ENCODE peak calls at places on chromosomes 13 and 19, in nine cellular contexts. N is astrocyte, A is PC-3, G is adrenal gland, U is MCF 10A, H is fibroblast of lung, B is AG04450, M is OCI-LY7, C is tibial nerve. V is an unnamed sample.

GRCh38 chr13:80655778-80656518 is 315.0 kb upstream of the SPRY2 start:
- DNase-seq in N (no peak), A (no peak), G (no peak), U (no peak), H (no peak), B (no peak), M (peak), C (no peak), V (no peak)

GRCh38 chr19:40331052-40331451 is 17.1 kb downstream of the C19orf47 start:
- DNase-seq in N (no peak), A (no peak), G (no peak), U (peak), H (no peak), B (no peak), M (no peak), C (no peak), V (no peak)

GRCh38 chr13:99087130-99087953 is 109.5 kb upstream of the DOCK9 start:
- DNase-seq in N (peak), A (peak), G (peak), U (peak), H (peak), B (peak), M (peak), C (peak), V (peak)

GRCh38 chr19:33100894-33101644 is 20.1 kb downstream of the GPATCH1 start:
- DNase-seq in N (no peak), A (peak), G (no peak), U (no peak), H (no peak), B (no peak), M (no peak), C (no peak), V (no peak)

GRCh38 chr19:1590641-1591397 is 1.8 kb downstream of the MBD3 start:
- DNase-seq in N (no peak), A (no peak), G (no peak), U (peak), H (no peak), B (no peak), M (peak), C (no peak), V (peak)

GRCh38 chr13:34019870-34020269 is 201.9 kb downstream of the RFC3 start:
- DNase-seq in N (no peak), A (no peak), G (no peak), U (no peak), H (peak), B (no peak), M (no peak), C (no peak), V (no peak)

GRCh38 chr13:33150146-33150545 is 133.9 kb downstream of the KL start:
- DNase-seq in N (no peak), A (peak), G (no peak), U (peak), H (peak), B (no peak), M (no peak), C (no peak), V (no peak)

GRCh38 chr19:18576383-18576782 is 4.7 kb downstream of the UBA52 start:
- DNase-seq in N (no peak), A (no peak), G (no peak), U (no peak), H (no peak), B (no peak), M (no peak), C (no peak), V (no peak)

GRCh38 chr13:30355839-30356238 is 48.5 kb upstream of the KATNAL1 start:
- DNase-seq in N (no peak), A (no peak), G (no peak), U (no peak), H (no peak), B (no peak), M (no peak), C (no peak), V (no peak)

GRCh38 chr19:49933643-49934042 is 4.3 kb upstream of the NUP62 start:
- DNase-seq in N (no peak), A (no peak), G (no peak), U (no peak), H (no peak), B (no peak), M (no peak), C (no peak), V (no peak)

GRCh38 chr13:35891486-35891885 is 239.7 kb downstream of the DCLK1 start:
- DNase-seq in N (no peak), A (no peak), G (no peak), U (no peak), H (no peak), B (no peak), M (no peak), C (no peak), V (no peak)

GRCh38 chr19:10808937-10809655 is 26.9 kb downstream of the TMED1 start:
- DNase-seq in N (peak), A (peak), G (no peak), U (peak), H (peak), B (no peak), M (no peak), C (no peak), V (no peak)

GRCh38 chr19:21604941-21605548 is 99.6 kb downstream of the ZNF429 start:
- DNase-seq in N (peak), A (no peak), G (peak), U (peak), H (peak), B (no peak), M (no peak), C (no peak), V (no peak)

GRCh38 chr13:101799196-101799595 is 346.7 kb downstream of the ITGBL1 start:
- DNase-seq in N (no peak), A (no peak), G (no peak), U (no peak), H (no peak), B (no peak), M (no peak), C (no peak), V (no peak)

GRCh38 chr13:44263920-44264610 is 109.6 kb upstream of the SERP2 start:
- DNase-seq in N (peak), A (no peak), G (no peak), U (no peak), H (peak), B (no peak), M (no peak), C (no peak), V (no peak)

GRCh38 chr19:49506575-49507105 is 5.8 kb upstream of the FCGRT start:
- DNase-seq in N (no peak), A (peak), G (peak), U (peak), H (no peak), B (no peak), M (peak), C (peak), V (peak)

GRCh38 chr13:27927444-27928352 is 7.9 kb downstream of the PDX1 start:
- DNase-seq in N (no peak), A (no peak), G (no peak), U (no peak), H (no peak), B (no peak), M (no peak), C (no peak), V (peak)

GRCh38 chr13:48536851-48537250 is 4.0 kb upstream of the RCBTB2 start:
- DNase-seq in N (no peak), A (no peak), G (no peak), U (no peak), H (no peak), B (no peak), M (no peak), C (no peak), V (no peak)

GRCh38 chr19:30353394-30353793 is 18.8 kb upstream of the ZNF536 start:
- DNase-seq in N (no peak), A (no peak), G (no peak), U (no peak), H (no peak), B (no peak), M (no peak), C (no peak), V (no peak)

GRCh38 chr13:41250993-41251392 is 12.4 kb downstream of the MTRF1 start:
- DNase-seq in N (no peak), A (no peak), G (no peak), U (no peak), H (no peak), B (no peak), M (no peak), C (no peak), V (no peak)

GRCh38 chr13:36915106-36915505 is 4.9 kb downstream of the SMAD9 start:
- DNase-seq in N (no peak), A (no peak), G (no peak), U (no peak), H (no peak), B (no peak), M (no peak), C (no peak), V (no peak)

GRCh38 chr13:42377640-42378382 is 105.9 kb downstream of the AKAP11 start:
- DNase-seq in N (no peak), A (no peak), G (no peak), U (no peak), H (no peak), B (no peak), M (peak), C (no peak), V (peak)

GRCh38 chr19:16370671-16371391 is 46.2 kb downstream of the KLF2 start:
- DNase-seq in N (no peak), A (no peak), G (no peak), U (no peak), H (no peak), B (no peak), M (peak), C (no peak), V (no peak)

GRCh38 chr19:48991823-48992570 is 1.1 kb downstream of the GYS1 start:
- DNase-seq in N (peak), A (peak), G (peak), U (peak), H (peak), B (peak), M (no peak), C (peak), V (peak)

GRCh38 chr13:87553142-87553541 is 118.0 kb upstream of the SLITRK5 start:
- DNase-seq in N (no peak), A (no peak), G (no peak), U (no peak), H (no peak), B (no peak), M (no peak), C (no peak), V (no peak)

GRCh38 chr19:47735131-47735530 is 10.2 kb upstream of the NOP53 start:
- DNase-seq in N (no peak), A (no peak), G (no peak), U (no peak), H (no peak), B (no peak), M (no peak), C (no peak), V (no peak)

GRCh38 chr19:56114711-56115110 is 6.4 kb downstream of the ZNF787 start:
- DNase-seq in N (no peak), A (no peak), G (no peak), U (no peak), H (no peak), B (no peak), M (no peak), C (no peak), V (no peak)

GRCh38 chr19:58203814-58204475 is 21.1 kb downstream of the ZNF274 start:
- DNase-seq in N (no peak), A (no peak), G (no peak), U (no peak), H (no peak), B (no peak), M (no peak), C (no peak), V (no peak)

GRCh38 chr19:10961763-10962536 is 1.1 kb downstream of the SMARCA4 start:
- DNase-seq in N (no peak), A (peak), G (no peak), U (peak), H (no peak), B (no peak), M (peak), C (no peak), V (no peak)

GRCh38 chr19:33819496-33819874 is 22.8 kb downstream of the KCTD15 start:
- DNase-seq in N (no peak), A (no peak), G (peak), U (no peak), H (no peak), B (no peak), M (no peak), C (no peak), V (peak)

GRCh38 chr13:99374994-99375805 is 68.0 kb upstream of the GPR183 start:
- DNase-seq in N (no peak), A (no peak), G (peak), U (no peak), H (no peak), B (no peak), M (peak), C (no peak), V (peak)

GRCh38 chr19:55484571-55485438 is at the start of gene NAT14:
- DNase-seq in N (no peak), A (peak), G (no peak), U (peak), H (peak), B (no peak), M (peak), C (no peak), V (peak)

GRCh38 chr13:21822029-21822428 is 151.2 kb downstream of the FGF9 start:
- DNase-seq in N (no peak), A (no peak), G (no peak), U (no peak), H (no peak), B (no peak), M (no peak), C (no peak), V (no peak)

DNA sequence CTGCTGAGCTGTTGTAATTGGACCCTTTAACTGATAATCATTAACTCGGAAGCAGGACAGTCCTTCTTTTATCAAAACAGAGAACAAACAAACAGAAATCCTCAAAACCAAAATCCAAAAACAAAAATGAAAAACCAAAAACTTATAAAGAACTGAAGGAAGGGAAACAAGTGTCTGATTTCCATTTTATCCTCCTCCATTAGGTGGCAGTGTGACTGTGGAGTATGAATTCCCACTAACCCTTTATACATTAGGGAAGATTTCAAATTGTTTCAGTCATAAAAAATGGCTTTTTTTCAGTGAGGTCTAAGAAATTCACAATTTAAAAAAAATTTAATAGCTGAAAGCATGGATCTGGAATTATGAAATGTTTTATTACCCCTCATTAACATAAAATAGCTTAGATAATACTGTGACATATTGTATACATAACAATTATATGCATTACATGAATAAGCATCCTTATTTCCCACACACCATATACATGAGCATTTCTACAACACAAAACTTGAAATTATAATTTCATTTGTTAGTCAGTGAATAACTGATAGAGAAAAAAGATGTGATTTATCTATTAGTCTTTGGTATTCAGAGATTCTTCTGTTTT is 1074.3 kb upstream of the PCDH9 start:
- DNase-seq in N (peak), A (peak), G (no peak), U (peak), H (peak), B (no peak), M (peak), C (no peak), V (peak)
- TF ChIP-seq CTCF in N (peak), A (peak), G (peak), U (peak), H (peak), B (peak), M (peak), C (no peak), V (peak)

GRCh38 chr13:38496956-38497355 is 147.3 kb downstream of the UFM1 start:
- DNase-seq in N (no peak), A (no peak), G (no peak), U (no peak), H (no peak), B (no peak), M (no peak), C (no peak), V (no peak)

GRCh38 chr13:38498271-38498670 is 148.6 kb downstream of the UFM1 start:
- DNase-seq in N (no peak), A (no peak), G (no peak), U (no peak), H (no peak), B (no peak), M (no peak), C (no peak), V (no peak)

GRCh38 chr13:38490657-38491056 is 141.0 kb downstream of the UFM1 start:
- DNase-seq in N (no peak), A (no peak), G (no peak), U (no peak), H (no peak), B (no peak), M (no peak), C (no peak), V (no peak)

GRCh38 chr13:38494445-38494844 is 144.8 kb downstream of the UFM1 start:
- DNase-seq in N (no peak), A (no peak), G (no peak), U (no peak), H (no peak), B (no peak), M (no peak), C (no peak), V (no peak)
- TF ChIP-seq CTCF in N (no peak), A (no peak), G (no peak), U (no peak), H (no peak), B (no peak), M (no peak), C (no peak), V (no peak)

DNA sequence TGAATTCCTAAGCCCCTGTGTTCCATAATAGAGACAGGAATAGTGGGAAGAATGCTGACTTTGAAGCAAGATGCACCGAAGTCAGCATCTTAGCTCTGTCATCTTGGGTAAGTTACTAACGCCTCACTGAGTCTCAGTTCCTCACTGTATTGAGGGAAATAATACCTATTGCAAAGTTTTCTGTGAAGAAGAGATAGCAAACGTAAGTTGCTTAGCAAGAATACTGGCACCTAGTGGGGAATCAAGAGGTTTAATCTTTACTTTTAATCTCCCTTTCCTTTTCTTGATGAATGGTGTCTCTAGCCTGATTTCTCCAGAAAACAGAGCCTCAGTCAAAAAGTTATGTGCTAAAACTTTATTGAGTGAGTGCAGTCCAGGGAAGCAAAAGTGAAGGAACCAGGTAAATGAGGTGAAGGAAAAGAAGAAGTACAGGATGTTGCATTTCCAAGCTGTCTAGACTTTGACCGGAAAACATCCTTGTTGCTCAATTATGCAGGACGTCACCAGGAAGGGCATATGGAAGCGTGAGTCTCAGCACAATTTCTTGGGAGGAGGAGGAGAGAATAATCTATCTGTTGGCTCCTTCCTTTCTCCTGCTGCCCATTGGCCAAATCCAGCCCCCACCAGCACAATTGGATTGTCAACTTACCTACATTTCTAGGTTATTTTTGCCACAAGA is 210.0 kb downstream of the B3GLCT start:
- DNase-seq in N (peak), A (peak), G (no peak), U (peak), H (peak), B (no peak), M (peak), C (no peak), V (no peak)
- TF ChIP-seq CTCF in N (peak), A (peak), G (no peak), U (no peak), H (peak), B (peak), M (peak), C (no peak), V (no peak)

GRCh38 chr13:46008631-46009030 is 43.9 kb downstream of the ZC3H13 start:
- DNase-seq in N (no peak), A (no peak), G (no peak), U (no peak), H (no peak), B (no peak), M (no peak), C (no peak), V (no peak)

GRCh38 chr13:46012404-46012803 is 40.1 kb downstream of the ZC3H13 start:
- DNase-seq in N (no peak), A (peak), G (no peak), U (no peak), H (no peak), B (no peak), M (no peak), C (no peak), V (no peak)

GRCh38 chr13:46006688-46007452 is 45.7 kb downstream of the ZC3H13 start:
- DNase-seq in N (peak), A (no peak), G (no peak), U (no peak), H (peak), B (no peak), M (no peak), C (no peak), V (no peak)

GRCh38 chr13:46015374-46015773 is 37.2 kb downstream of the ZC3H13 start:
- DNase-seq in N (no peak), A (no peak), G (no peak), U (no peak), H (peak), B (no peak), M (no peak), C (no peak), V (no peak)

GRCh38 chr13:46010148-46010547 is 42.4 kb downstream of the ZC3H13 start:
- DNase-seq in N (no peak), A (no peak), G (no peak), U (peak), H (no peak), B (no peak), M (no peak), C (no peak), V (no peak)
- TF ChIP-seq CTCF in N (no peak), A (peak), G (no peak), U (peak), H (peak), B (peak), M (peak), C (no peak), V (no peak)

GRCh38 chr19:6769006-6769637 is 1.9 kb upstream of the SH2D3A start:
- DNase-seq in N (no peak), A (peak), G (no peak), U (peak), H (no peak), B (no peak), M (peak), C (no peak), V (peak)
- TF ChIP-seq CTCF in N (no peak), A (peak), G (peak), U (peak), H (peak), B (peak), M (peak), C (peak), V (no peak)

DNA sequence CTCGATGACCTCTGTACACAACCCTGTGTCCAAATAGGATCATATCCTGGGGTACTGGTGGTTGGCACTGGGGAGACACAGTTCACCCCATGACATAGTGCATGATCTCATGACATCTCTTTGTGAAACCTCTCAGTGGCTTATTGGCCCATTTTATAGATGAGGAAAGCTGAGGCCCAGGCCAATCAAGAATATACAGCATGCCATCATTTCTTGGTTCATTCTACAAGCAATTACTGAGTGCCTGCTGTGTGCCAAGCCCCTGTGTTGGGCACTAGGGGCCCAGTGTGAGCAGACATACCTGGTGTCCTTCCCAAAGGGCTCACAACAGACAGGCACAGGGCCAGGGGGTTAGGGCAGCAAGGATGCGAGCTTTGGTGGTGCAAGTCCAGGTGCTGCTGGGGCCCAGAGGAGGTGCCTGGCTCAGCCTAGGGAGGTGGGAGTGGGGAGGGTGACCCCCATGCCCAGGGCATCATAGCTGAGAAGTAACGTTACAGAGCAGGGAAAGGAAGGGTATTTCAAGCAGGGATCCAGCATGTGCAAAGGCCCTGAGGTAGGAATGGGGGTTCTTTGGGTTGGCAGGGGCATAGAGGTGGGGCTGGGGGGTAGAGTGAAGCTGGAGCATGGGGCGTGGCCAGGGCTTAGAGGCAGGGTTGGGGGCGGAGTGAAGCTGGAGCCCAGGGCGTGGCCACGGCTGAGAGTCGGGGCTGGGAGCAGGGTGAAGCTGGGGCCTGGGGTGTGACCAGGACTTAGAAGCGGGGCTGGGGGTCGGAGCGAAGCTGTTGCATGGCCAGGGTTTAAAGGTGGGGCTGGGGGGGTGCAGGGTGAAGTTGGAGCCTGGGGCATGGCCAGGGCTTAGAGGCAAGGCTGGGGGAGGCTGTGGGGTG is 20.7 kb downstream of the COLGALT1 start:
- DNase-seq in N (no peak), A (no peak), G (no peak), U (peak), H (no peak), B (no peak), M (no peak), C (no peak), V (peak)
- TF ChIP-seq CTCF in N (no peak), A (no peak), G (no peak), U (no peak), H (no peak), B (no peak), M (no peak), C (no peak), V (no peak)